ENCODE peak calls at places on chromosomes 5 and 9, in seven cellular contexts. W is GM12891; Q is activated CD4-positive, alpha-beta T cell treated with anti-CD3 and anti-CD28 coated beads, Interleukin-2, amount 10 ng/mL, durations not matched to agents 7 days and 5 days; F is WERI-Rb-1; D is NCI-H1930; A is HS-5; P is activated CD8-positive, alpha-beta memory T cell treated with anti-CD3 and anti-CD28 coated beads for 4 hours. J is an unnamed sample.

GRCh38 chr9:111095423-111095822 is 57.2 kb upstream of the LPAR1 start:
- DNase-seq in W (no peak), Q (no peak), F (no peak), D (no peak), A (no peak), P (no peak), J (no peak)

GRCh38 chr9:23322392-23322791 is 503.6 kb downstream of the ELAVL2 start:
- DNase-seq in W (no peak), Q (no peak), F (no peak), D (no peak), A (no peak), P (no peak), J (no peak)

GRCh38 chr5:55176176-55176818 is 3.3 kb upstream of the CDC20B start:
- DNase-seq in W (no peak), Q (no peak), F (peak; percentile 90), D (peak; percentile 44), A (no peak), P (no peak), J (peak; percentile 27)

GRCh38 chr5:128154943-128155342 is 71.4 kb downstream of the SLC12A2 start:
- DNase-seq in W (no peak), Q (no peak), F (no peak), D (no peak), A (peak; percentile 63), P (no peak), J (no peak)

GRCh38 chr5:73938280-73938937 is 312.4 kb downstream of the ARHGEF28 start:
- DNase-seq in W (no peak), Q (no peak), F (no peak), D (no peak), A (peak; percentile 94), P (no peak), J (no peak)

GRCh38 chr9:74499770-74500583 is 2.8 kb downstream of the RORB start:
- DNase-seq in W (no peak), Q (no peak), F (no peak), D (no peak), A (no peak), P (no peak), J (peak; percentile 8)

GRCh38 chr5:135343417-135343816 is 55.6 kb downstream of the MACROH2A1 start:
- DNase-seq in W (no peak), Q (no peak), F (no peak), D (no peak), A (no peak), P (no peak), J (no peak)

GRCh38 chr5:134345996-134346395 is 21.0 kb downstream of the CDKL3 start:
- DNase-seq in W (no peak), Q (no peak), F (no peak), D (no peak), A (no peak), P (no peak), J (no peak)

GRCh38 chr5:103393131-103393754 is 134.7 kb downstream of the MACIR start:
- DNase-seq in W (no peak), Q (no peak), F (no peak), D (no peak), A (no peak), P (no peak), J (no peak)

GRCh38 chr5:72302171-72302570 is 17.9 kb downstream of the MRPS27 start:
- DNase-seq in W (no peak), Q (no peak), F (no peak), D (no peak), A (no peak), P (no peak), J (no peak)

GRCh38 chr9:34659592-34660253 is 2.7 kb downstream of the CCL27 start:
- DNase-seq in W (no peak), Q (no peak), F (no peak), D (no peak), A (no peak), P (no peak), J (no peak)

GRCh38 chr9:124792976-124793594 is 16.2 kb downstream of the OLFML2A start:
- DNase-seq in W (no peak), Q (no peak), F (peak; percentile 53), D (no peak), A (no peak), P (no peak), J (no peak)

GRCh38 chr5:137995077-137995746 is 37.7 kb downstream of the FAM13B start:
- DNase-seq in W (no peak), Q (no peak), F (no peak), D (no peak), A (peak; percentile 33), P (no peak), J (no peak)

GRCh38 chr9:34655394-34655793 is 3.4 kb downstream of the IL11RA start:
- DNase-seq in W (no peak), Q (no peak), F (no peak), D (no peak), A (no peak), P (no peak), J (no peak)

GRCh38 chr5:56711191-56711590 is 104.2 kb upstream of the MAP3K1 start:
- DNase-seq in W (no peak), Q (no peak), F (no peak), D (no peak), A (peak; percentile 37), P (no peak), J (no peak)

J was measured in GM20000.